ENCODE peak calls at places on chromosomes 4 and X, in ten cellular contexts. V is fibroblast of mammary gland; W is tibial nerve; A is left lung; F is endothelial cell; H is cardiac fibroblast; U is AG04449; Q is heart left ventricle; O is cardiac muscle cell; K is CD4-positive, alpha-beta T cell. N is an unnamed sample.

GRCh38 chrX:118627084-118627758 is 100.2 kb upstream of the IL13RA1 start:
- DNase-seq in V (peak; percentile 11), W (no peak), Q (no peak), F (no peak), A (no peak), U (no peak), O (no peak), K (no peak), H (peak; percentile 10), N (no peak)

GRCh38 chr4:24551492-24552330 is 32.6 kb downstream of the DHX15 start:
- DNase-seq in Q (no peak), A (no peak), K (no peak), H (peak; percentile 48), U (no peak), F (no peak), V (peak; percentile 24), O (peak; percentile 50), W (no peak), N (no peak)

GRCh38 chr4:139142097-139142496 is 34.9 kb downstream of the ELF2 start:
- DNase-seq in U (no peak), O (no peak), F (no peak), H (no peak), Q (no peak), A (no peak), W (no peak), K (no peak), V (no peak), N (no peak)

GRCh38 chr4:81605278-81605677 is 133.6 kb upstream of the RASGEF1B start:
- DNase-seq in V (no peak), W (no peak), H (no peak), Q (no peak), U (no peak), O (no peak), F (no peak), A (no peak), K (no peak), N (no peak)

GRCh38 chr4:10403633-10404445 is 53.4 kb downstream of the ZNF518B start:
- DNase-seq in H (peak; percentile 69), O (peak; percentile 71), F (peak; percentile 35), W (no peak), U (peak; percentile 3), A (no peak), Q (no peak), K (no peak), V (peak; percentile 32), N (no peak)

GRCh38 chrX:132918523-132918922 is 39.9 kb downstream of the HS6ST2 start:
- DNase-seq in U (no peak), H (no peak), A (no peak), Q (no peak), F (no peak), O (no peak), V (no peak), K (no peak), W (no peak), N (no peak)

GRCh38 chrX:20237864-20238263 is 28.8 kb downstream of the RPS6KA3 start:
- DNase-seq in O (no peak), V (peak; percentile 22), A (no peak), Q (no peak), U (no peak), F (no peak), W (no peak), H (peak; percentile 23), K (no peak), N (no peak)

GRCh38 chr4:168433576-168433975 is 46.7 kb downstream of the DDX60L start:
- DNase-seq in Q (no peak), F (no peak), U (no peak), W (no peak), A (no peak), K (no peak), H (no peak), V (peak; percentile 27), O (peak; percentile 33), N (no peak)

DNA sequence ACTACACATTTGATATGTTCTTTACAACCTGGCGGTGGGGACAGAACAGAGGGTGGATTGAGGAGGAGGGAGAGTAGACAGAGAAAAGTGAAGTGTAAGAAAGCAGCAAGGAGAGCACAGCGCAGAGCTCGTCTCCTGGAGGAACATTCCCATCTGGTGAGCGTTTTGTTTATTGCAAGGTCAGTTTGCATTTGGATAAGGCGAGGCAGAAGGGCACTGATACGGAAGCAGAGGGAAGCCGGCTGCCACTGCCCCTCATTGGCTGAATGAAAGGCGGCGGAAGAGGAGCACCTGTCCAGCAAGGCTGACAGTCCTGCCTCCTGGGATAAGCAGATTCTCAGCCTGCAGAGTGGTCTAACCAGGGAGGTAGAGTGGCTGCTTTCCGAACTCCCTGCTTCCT is 83.2 kb downstream of the GPR143 start:
- DNase-seq in V (peak; percentile 17), F (no peak), U (no peak), W (no peak), O (peak; percentile 44), A (no peak), K (no peak), H (peak; percentile 31), Q (no peak), N (no peak)
- TF ChIP-seq CTCF in V (no peak), F (no peak), U (no peak), W (peak; percentile 14), O (peak; percentile 19), A (no peak), K (no peak), H (peak; percentile 8), Q (peak; percentile 16), N (no peak)

GRCh38 chrX:153924149-153924861 is 1.8 kb downstream of the ARHGAP4 start:
- DNase-seq in H (peak; percentile 37), O (peak; percentile 64), K (no peak), F (no peak), U (no peak), W (no peak), Q (no peak), V (peak; percentile 33), A (no peak), N (no peak)
- TF ChIP-seq CTCF in H (peak; percentile 5), O (no peak), K (no peak), F (no peak), U (no peak), W (peak; percentile 18), Q (peak; percentile 8), V (peak; percentile 8), A (no peak), N (no peak)

GRCh38 chrX:65667503-65668355 is at the start of gene MSN:
- DNase-seq in H (peak; percentile 62), K (peak; percentile 67), U (no peak), A (peak; percentile 96), O (peak; percentile 66), V (peak; percentile 35), Q (peak; percentile 84), W (peak; percentile 57), F (peak; percentile 52), N (peak; percentile 67)
- TF ChIP-seq CTCF in H (peak; percentile 9), K (no peak), U (peak; percentile 25), A (no peak), O (no peak), V (peak; percentile 1), Q (no peak), W (no peak), F (no peak), N (peak; percentile 6)

DNA sequence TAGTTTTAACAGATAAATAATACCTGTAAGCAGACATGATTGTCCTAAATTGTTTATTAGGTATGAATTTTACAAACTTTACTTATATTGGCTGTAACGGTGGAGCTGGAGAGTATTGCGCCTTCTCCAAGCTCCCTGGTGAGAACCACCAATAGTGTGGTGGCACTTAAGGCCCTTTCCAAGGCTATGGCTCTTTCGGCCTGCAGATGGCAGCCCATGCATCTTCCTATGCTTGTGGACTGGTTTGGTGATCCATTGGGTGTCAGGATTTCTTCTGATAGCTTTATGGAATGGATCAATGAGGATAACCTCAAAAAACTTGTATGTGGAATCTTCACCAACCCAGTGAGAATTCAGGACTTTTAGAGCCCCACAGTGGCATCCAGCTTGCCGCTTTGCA is 7.8 kb downstream of the LARP1B start:
- DNase-seq in V (peak; percentile 43), W (no peak), K (no peak), A (no peak), O (peak; percentile 39), H (peak; percentile 53), Q (no peak), F (peak; percentile 20), U (no peak), N (no peak)
- TF ChIP-seq CTCF in V (peak; percentile 40), W (no peak), K (no peak), A (no peak), O (peak; percentile 46), H (peak; percentile 46), Q (no peak), F (peak; percentile 32), U (peak; percentile 25), N (no peak)

DNA sequence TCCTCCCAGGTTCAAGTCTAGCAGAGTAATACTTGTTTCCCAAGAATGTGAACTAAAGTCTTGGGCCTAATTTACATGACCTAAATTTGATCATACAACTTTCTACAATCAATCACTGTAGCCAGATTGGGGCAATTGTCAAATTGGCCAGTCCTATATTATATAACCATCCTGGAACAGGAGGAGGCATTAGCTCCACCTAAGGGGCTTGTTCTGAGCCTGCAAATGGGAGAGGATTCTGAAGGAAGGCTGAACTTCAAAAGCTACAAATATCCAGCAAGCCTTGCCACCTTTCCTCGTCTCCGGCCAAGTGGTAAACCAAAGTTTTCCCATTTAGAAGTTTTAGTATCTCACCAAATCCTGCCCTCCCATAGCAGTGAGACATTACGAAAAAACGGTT is 1289.6 kb upstream of the TENM3 start:
- DNase-seq in O (no peak), U (no peak), H (no peak), V (no peak), F (peak; percentile 28), Q (no peak), K (no peak), A (no peak), W (no peak), N (peak; percentile 4)
- TF ChIP-seq CTCF in O (no peak), U (no peak), H (no peak), V (peak; percentile 23), F (no peak), Q (no peak), K (no peak), A (no peak), W (no peak), N (peak; percentile 26)

GRCh38 chrX:30308263-30309138 is 689 bp downstream of the NR0B1 start:
- DNase-seq in H (no peak), O (peak; percentile 16), A (peak; percentile 60), Q (no peak), K (no peak), W (no peak), F (peak; percentile 44), U (no peak), V (peak; percentile 15), N (peak; percentile 36)
- TF ChIP-seq CTCF in H (peak; percentile 22), O (peak; percentile 26), A (no peak), Q (no peak), K (no peak), W (no peak), F (peak; percentile 63), U (no peak), V (no peak), N (peak; percentile 41)

GRCh38 chrX:151722241-151722846 is 6.5 kb downstream of the FATE1 start:
- DNase-seq in A (no peak), O (peak; percentile 34), V (peak; percentile 13), U (no peak), W (no peak), F (peak; percentile 64), H (no peak), K (no peak), Q (no peak), N (peak; percentile 62)
- TF ChIP-seq CTCF in A (no peak), O (peak; percentile 46), V (peak; percentile 33), U (peak; percentile 65), W (peak; percentile 22), F (no peak), H (no peak), K (no peak), Q (peak; percentile 36), N (peak; percentile 52)

N was measured in nephron progenitor cell.